ENCODE peak calls at places on chromosomes 2 and 18, in eight cellular contexts. Z is H1, E is AG09309, P is body of pancreas, C is cardiac muscle cell, Y is thoracic aorta, U is neural progenitor cell, D is right lobe of liver. B is an unnamed sample.

GRCh38 chr2:85245891-85246290 is 81.9 kb downstream of the TGOLN2 start:
- DNase-seq in Z (no peak), D (no peak), C (no peak), E (no peak), U (no peak), Y (no peak), P (no peak), B (no peak)

GRCh38 chr2:211407076-211407475 is 850.7 kb downstream of the CPS1 start:
- DNase-seq in C (no peak), Y (no peak), E (no peak), D (no peak), Z (no peak), P (no peak), U (no peak), B (no peak)

GRCh38 chr2:188645982-188646381 is 328.2 kb upstream of the COL3A1 start:
- DNase-seq in C (no peak), U (no peak), D (no peak), Y (no peak), Z (no peak), E (no peak), P (no peak), B (no peak)

GRCh38 chr18:68942230-68942629 is 144.3 kb downstream of the CCDC102B start:
- DNase-seq in Z (no peak), D (no peak), E (no peak), Y (no peak), P (no peak), C (no peak), U (no peak), B (no peak)

GRCh38 chr2:216619411-216620393 is 13.5 kb upstream of the IGFBP2 start:
- DNase-seq in P (no peak), U (peak), Y (no peak), C (no peak), E (no peak), D (no peak), Z (peak), B (no peak)

GRCh38 chr18:80077873-80078272 is 31.2 kb upstream of the ADNP2 start:
- DNase-seq in U (no peak), Z (no peak), Y (no peak), D (no peak), P (no peak), E (no peak), C (no peak), B (no peak)

GRCh38 chr2:167750675-167751074 is 496.7 kb downstream of the STK39 start:
- DNase-seq in C (no peak), D (no peak), P (no peak), U (no peak), E (no peak), Z (no peak), Y (no peak), B (no peak)

GRCh38 chr2:150698016-150698661 is 210.7 kb upstream of the RND3 start:
- DNase-seq in D (no peak), C (no peak), Z (no peak), P (no peak), U (no peak), Y (no peak), E (peak), B (no peak)

GRCh38 chr2:203905661-203906060 is 30.9 kb upstream of the ICOS start:
- DNase-seq in P (no peak), Y (no peak), D (no peak), Z (no peak), U (no peak), E (no peak), C (no peak), B (no peak)

GRCh38 chr18:6405237-6406074 is 9.3 kb downstream of the L3MBTL4 start:
- DNase-seq in C (no peak), P (no peak), D (no peak), E (no peak), U (peak), Z (no peak), Y (no peak), B (no peak)

GRCh38 chr2:6309415-6310185 is 556.1 kb downstream of the CMPK2 start:
- DNase-seq in U (no peak), C (no peak), P (no peak), Z (no peak), E (no peak), D (no peak), Y (no peak), B (no peak)

GRCh38 chr2:208189782-208190181 is at the start of gene C2orf80:
- DNase-seq in Z (no peak), U (peak), D (no peak), E (no peak), P (no peak), Y (no peak), C (no peak), B (no peak)

GRCh38 chr2:240974771-240975572 is 23.4 kb upstream of the SNED1 start:
- DNase-seq in Z (no peak), P (no peak), D (no peak), E (no peak), U (no peak), C (no peak), Y (no peak), B (no peak)

GRCh38 chr2:241421330-241421729 is 65.2 kb downstream of the FARP2 start:
- DNase-seq in P (no peak), Y (no peak), Z (no peak), U (no peak), D (no peak), E (no peak), C (no peak), B (no peak)

GRCh38 chr18:25279556-25279955 is 72.4 kb downstream of the ZNF521 start:
- DNase-seq in C (no peak), P (no peak), Z (no peak), E (no peak), U (no peak), D (no peak), Y (no peak), B (no peak)

GRCh38 chr18:62518460-62519375 is 4.1 kb upstream of the ZCCHC2 start:
- DNase-seq in U (no peak), E (no peak), P (no peak), Z (no peak), D (no peak), Y (no peak), C (no peak), B (no peak)

GRCh38 chr2:19256239-19256638 is 102.2 kb downstream of the OSR1 start:
- DNase-seq in U (no peak), C (no peak), P (no peak), Y (no peak), D (no peak), E (peak), Z (no peak), B (no peak)

GRCh38 chr2:16071039-16071864 is 130.9 kb downstream of the MYCN start:
- DNase-seq in Z (no peak), D (no peak), Y (no peak), C (no peak), P (no peak), U (no peak), E (no peak), B (no peak)

GRCh38 chr2:43676322-43677050 is at the start of gene C1GALT1C1L:
- DNase-seq in C (no peak), Y (no peak), D (peak), P (peak), E (peak), U (no peak), Z (no peak), B (no peak)

GRCh38 chr2:61759718-61760117 is 94.1 kb downstream of the FAM161A start:
- DNase-seq in Y (no peak), D (no peak), U (no peak), C (no peak), Z (no peak), E (no peak), P (no peak), B (no peak)

GRCh38 chr2:120343433-120344105 is 2.4 kb upstream of the INHBB start:
- DNase-seq in E (peak), Z (peak), P (peak), U (peak), Y (peak), C (peak), D (peak), B (peak)

GRCh38 chr2:36376319-36376765 is 20.8 kb downstream of the CRIM1 start:
- DNase-seq in D (peak), C (peak), Y (peak), P (peak), Z (no peak), U (no peak), E (no peak), B (peak)

GRCh38 chr2:215136669-215137328 is 1.6 kb downstream of the ABCA12 start:
- DNase-seq in P (no peak), Z (no peak), Y (no peak), U (no peak), E (no peak), D (no peak), C (no peak), B (no peak)

GRCh38 chr2:102449370-102449974 is 23.6 kb upstream of the SLC9A4 start:
- DNase-seq in P (peak), D (peak), Y (no peak), E (peak), C (peak), U (peak), Z (peak), B (no peak)

GRCh38 chr18:55310863-55311262 is 277.1 kb downstream of the TCF4 start:
- DNase-seq in U (no peak), E (no peak), Y (no peak), P (no peak), Z (no peak), C (no peak), D (no peak), B (no peak)

GRCh38 chr18:76463358-76463757 is 31.7 kb downstream of the ZNF516 start:
- DNase-seq in U (no peak), D (no peak), Z (no peak), E (no peak), P (no peak), Y (no peak), C (no peak), B (no peak)

GRCh38 chr2:240429341-240429871 is 6.1 kb upstream of the GPC1 start:
- DNase-seq in Y (no peak), D (peak), U (no peak), E (no peak), C (no peak), Z (no peak), P (no peak), B (peak)

GRCh38 chr2:158984554-158985207 is 16.2 kb downstream of the TANC1 start:
- DNase-seq in C (peak), E (no peak), Z (no peak), D (peak), P (no peak), Y (no peak), U (no peak), B (no peak)

GRCh38 chr2:124602759-124603158 is 577.7 kb downstream of the CNTNAP5 start:
- DNase-seq in C (no peak), P (no peak), Z (no peak), Y (no peak), U (no peak), D (no peak), E (no peak), B (no peak)

GRCh38 chr18:48300463-48300961 is 108.7 kb downstream of the ZBTB7C start:
- DNase-seq in C (peak), U (peak), D (no peak), P (no peak), Y (no peak), Z (no peak), E (no peak), B (no peak)

GRCh38 chr2:74871414-74871813 is 37.5 kb downstream of the HK2 start:
- DNase-seq in Y (no peak), Z (no peak), U (no peak), E (no peak), C (no peak), D (no peak), P (no peak), B (no peak)

GRCh38 chr2:149904352-149904751 is 316.8 kb upstream of the MMADHC start:
- DNase-seq in U (no peak), Z (no peak), C (peak), D (no peak), E (no peak), P (no peak), Y (no peak), B (no peak)

GRCh38 chr18:67788315-67788714 is 271.8 kb upstream of the DSEL start:
- DNase-seq in P (no peak), E (no peak), Z (no peak), D (no peak), U (no peak), C (no peak), Y (no peak), B (no peak)

GRCh38 chr2:130336150-130336876 is 6.4 kb upstream of the IMP4 start:
- DNase-seq in Y (no peak), U (peak), D (no peak), P (no peak), C (peak), E (no peak), Z (peak), B (peak)

GRCh38 chr2:211371465-211371864 is 815.1 kb downstream of the CPS1 start:
- DNase-seq in U (no peak), D (no peak), P (no peak), E (no peak), C (no peak), Z (no peak), Y (no peak), B (no peak)

GRCh38 chr18:32308493-32309120 is 118.8 kb downstream of the MEP1B start:
- DNase-seq in U (no peak), D (no peak), C (no peak), P (no peak), Z (no peak), Y (no peak), E (no peak), B (no peak)

GRCh38 chr2:240957656-240958365 is 40.6 kb upstream of the SNED1 start:
- DNase-seq in D (no peak), Y (no peak), Z (no peak), C (peak), E (no peak), P (no peak), U (no peak), B (no peak)

DNA sequence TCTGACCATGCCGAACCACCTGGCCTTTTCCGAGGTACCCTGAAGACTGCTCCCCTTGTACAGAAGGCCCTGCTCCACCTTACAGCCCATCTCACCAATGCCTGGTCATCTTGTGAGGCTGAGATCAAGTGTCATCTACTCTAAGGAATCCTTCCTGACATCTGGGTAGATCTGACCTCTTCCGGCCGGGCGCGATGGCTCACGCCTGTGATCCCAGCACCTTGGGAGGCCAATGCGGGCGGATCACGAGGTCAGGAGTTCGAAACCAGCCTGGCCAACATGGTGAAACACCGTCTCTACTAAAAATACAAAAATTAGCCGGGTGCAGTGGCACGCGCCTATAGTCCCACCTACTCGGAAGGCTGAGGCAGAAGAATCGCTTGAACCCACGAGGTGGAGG is 2.1 kb upstream of the RIOK3 start:
- DNase-seq in E (no peak), C (no peak), Y (no peak), D (no peak), P (no peak), U (no peak), Z (no peak), B (no peak)
- TF ChIP-seq CTCF in E (no peak), C (no peak), Y (no peak), D (no peak), P (no peak), U (no peak), Z (no peak), B (no peak)

DNA sequence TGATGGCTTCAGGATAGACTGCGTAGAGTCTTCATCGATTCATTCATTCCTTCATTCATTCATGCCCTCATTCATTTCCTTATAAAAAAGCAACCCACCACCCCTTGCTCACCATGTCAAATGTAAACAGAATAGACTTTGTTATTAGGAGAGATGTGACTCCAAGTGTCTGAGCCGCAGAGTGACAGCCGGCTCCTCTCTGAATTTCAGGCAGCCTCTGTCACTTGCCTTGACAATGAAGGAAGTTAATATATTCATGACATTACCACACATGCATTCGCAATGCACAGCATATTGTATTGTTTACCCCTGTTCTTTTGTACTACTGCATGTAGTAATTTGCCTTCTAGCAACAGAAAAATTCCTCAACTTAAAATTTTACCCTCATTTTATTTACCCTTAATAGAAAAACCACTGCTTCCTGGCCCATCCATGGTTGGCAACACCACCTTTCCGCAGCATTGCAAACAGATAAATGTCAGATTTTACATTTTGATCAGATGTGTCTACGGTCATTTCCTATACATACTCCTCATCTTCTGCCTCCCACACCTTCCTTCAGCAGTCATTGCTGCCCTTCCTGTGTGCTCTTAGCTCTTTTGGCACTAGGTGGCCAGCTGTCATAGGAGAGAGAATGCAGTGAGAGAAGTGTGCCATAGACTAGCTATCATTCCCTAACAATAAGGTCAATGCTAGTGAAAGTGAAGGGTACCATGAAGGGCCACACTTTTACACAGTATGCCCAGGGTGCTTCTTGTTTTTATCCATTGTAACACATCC is 1090.8 kb downstream of the BCL11A start:
- DNase-seq in U (no peak), C (peak), E (no peak), D (no peak), Y (no peak), Z (no peak), P (no peak), B (no peak)
- TF ChIP-seq CTCF in U (peak), C (no peak), E (no peak), D (no peak), Y (no peak), Z (peak), P (no peak), B (no peak)

DNA sequence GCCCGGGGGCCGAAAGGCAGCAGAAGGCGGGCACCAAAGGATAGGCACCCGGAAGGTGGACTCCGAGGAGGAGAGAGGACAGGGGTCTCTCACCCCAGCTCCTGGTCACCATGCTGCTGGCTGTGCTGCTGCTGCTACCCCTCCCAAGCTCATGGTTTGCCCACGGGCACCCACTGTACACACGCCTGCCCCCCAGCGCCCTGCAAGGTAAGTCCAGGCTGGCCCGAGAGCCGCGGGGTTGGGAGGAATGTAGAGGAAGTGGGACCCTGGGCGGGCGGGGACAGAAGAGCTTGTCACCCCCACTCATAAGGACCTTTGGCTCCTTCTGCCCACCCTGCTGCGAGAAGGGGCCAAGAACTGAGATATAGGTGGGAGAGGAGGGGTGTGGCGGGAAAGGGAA is 301 bp downstream of the PRSS56 start:
- DNase-seq in U (no peak), P (no peak), E (no peak), D (no peak), Y (no peak), Z (no peak), C (no peak), B (no peak)
- TF ChIP-seq CTCF in U (no peak), P (no peak), E (no peak), D (no peak), Y (no peak), Z (no peak), C (no peak), B (no peak)

GRCh38 chr2:99949530-99949929 is 192.9 kb downstream of the AFF3 start:
- DNase-seq in U (no peak), C (no peak), Z (no peak), D (no peak), Y (no peak), P (no peak), E (no peak), B (no peak)
- TF ChIP-seq CTCF in U (no peak), C (no peak), Z (no peak), D (no peak), Y (no peak), P (no peak), E (no peak), B (no peak)

GRCh38 chr2:182391443-182391842 is 35.4 kb downstream of the PDE1A start:
- DNase-seq in C (no peak), E (no peak), U (no peak), Z (no peak), D (no peak), Y (no peak), P (no peak), B (no peak)
- TF ChIP-seq CTCF in C (no peak), E (no peak), U (no peak), Z (no peak), D (no peak), Y (no peak), P (no peak), B (no peak)

GRCh38 chr2:147916723-147917122 is 71.9 kb downstream of the ACVR2A start:
- DNase-seq in C (no peak), U (no peak), Y (no peak), D (no peak), E (no peak), P (no peak), Z (no peak), B (no peak)

GRCh38 chr2:147909178-147909577 is 64.3 kb downstream of the ACVR2A start:
- DNase-seq in Y (no peak), D (no peak), C (no peak), Z (no peak), P (no peak), U (no peak), E (no peak), B (no peak)

GRCh38 chr2:147913701-147914480 is 69.1 kb downstream of the ACVR2A start:
- DNase-seq in C (peak), E (no peak), Z (no peak), P (no peak), U (peak), D (no peak), Y (no peak), B (no peak)

GRCh38 chr2:147916067-147916466 is 71.2 kb downstream of the ACVR2A start:
- DNase-seq in Z (no peak), D (no peak), Y (no peak), C (no peak), U (no peak), P (no peak), E (no peak), B (no peak)

DNA sequence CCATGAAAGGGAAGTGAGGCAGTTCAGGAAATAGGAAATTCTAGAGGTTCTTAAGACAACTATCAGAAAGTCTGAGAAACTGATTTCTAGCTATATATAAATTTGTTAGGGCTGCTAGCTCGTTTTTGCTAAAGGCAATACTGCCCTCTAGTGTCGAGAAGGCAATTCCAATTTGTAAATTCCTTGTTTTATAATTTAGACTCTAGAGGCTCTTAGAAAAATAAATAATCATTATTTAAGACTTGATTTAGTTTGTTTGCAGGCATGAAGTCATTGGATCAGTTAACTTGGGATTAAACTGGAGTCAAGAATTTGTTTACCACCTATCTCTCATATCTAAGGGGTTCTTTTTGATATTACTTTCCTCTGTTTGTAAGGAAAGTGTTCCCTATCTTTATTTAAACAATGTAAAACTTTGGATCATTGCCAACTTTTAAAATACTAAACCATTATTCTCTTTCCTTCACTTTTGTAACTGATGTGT is 66.2 kb downstream of the ACVR2A start:
- DNase-seq in Z (no peak), E (peak), U (peak), P (peak), C (peak), Y (no peak), D (no peak), B (no peak)
- TF ChIP-seq CTCF in Z (peak), E (peak), U (peak), P (peak), C (peak), Y (peak), D (peak), B (no peak)

B was measured in omental fat pad.